ENCODE peak calls at places on chromosome 22, in eight cellular contexts. O, R, X, T, F, V, M and S are unnamed samples.

GRCh38 chr22:34645375-34645774 is 420.6 kb upstream of the ISX start:
- DNase-seq in O (no peak), R (no peak), X (no peak), T (no peak), F (no peak), V (no peak), M (no peak), S (no peak)

GRCh38 chr22:46287873-46288751 is 8.6 kb upstream of the GTSE1 start:
- DNase-seq in O (no peak), R (no peak), X (peak; percentile 75), T (no peak), F (no peak), V (no peak), M (peak; percentile 55), S (no peak)

GRCh38 chr22:29503811-29504372 is 23.9 kb downstream of the NEFH start:
- DNase-seq in O (no peak), R (peak; percentile 60), X (no peak), T (no peak), F (peak; percentile 81), V (no peak), M (peak; percentile 5), S (peak; percentile 19)

GRCh38 chr22:23446796-23447350 is 133.2 kb downstream of the IGLL1 start:
- DNase-seq in O (no peak), R (no peak), X (no peak), T (no peak), F (no peak), V (no peak), M (no peak), S (no peak)

GRCh38 chr22:30317778-30318177 is 9.0 kb downstream of the TBC1D10A start:
- DNase-seq in O (no peak), R (no peak), X (no peak), T (no peak), F (no peak), V (no peak), M (no peak), S (no peak)

GRCh38 chr22:37312549-37313183 is 30.4 kb downstream of the CYTH4 start:
- DNase-seq in O (no peak), R (no peak), X (no peak), T (no peak), F (no peak), V (no peak), M (no peak), S (no peak)

GRCh38 chr22:19351604-19352003 is 60.1 kb upstream of the CLTCL1 start:
- DNase-seq in O (no peak), R (no peak), X (no peak), T (no peak), F (no peak), V (no peak), M (no peak), S (no peak)

GRCh38 chr22:17403906-17404305 is 34.6 kb downstream of the CECR2 start:
- DNase-seq in O (no peak), R (no peak), X (no peak), T (no peak), F (no peak), V (no peak), M (no peak), S (no peak)

GRCh38 chr22:32591620-32592019 is 117.0 kb downstream of the FBXO7 start:
- DNase-seq in O (no peak), R (no peak), X (no peak), T (no peak), F (peak; percentile 28), V (no peak), M (no peak), S (no peak)

GRCh38 chr22:28772633-28773460 is at the start of gene CCDC117:
- DNase-seq in O (peak; percentile 74), R (peak; percentile 96), X (peak; percentile 97), T (peak; percentile 82), F (peak; percentile 94), V (peak; percentile 47), M (peak; percentile 98), S (peak; percentile 92)

GRCh38 chr22:27518583-27519437 is 282.7 kb downstream of the MN1 start:
- DNase-seq in O (no peak), R (no peak), X (no peak), T (no peak), F (no peak), V (no peak), M (no peak), S (no peak)

GRCh38 chr22:41405588-41405987 is 23.8 kb downstream of the TEF start:
- DNase-seq in O (no peak), R (no peak), X (no peak), T (no peak), F (no peak), V (no peak), M (no peak), S (no peak)

GRCh38 chr22:41910599-41911291 is 4.1 kb downstream of the SHISA8 start:
- DNase-seq in O (no peak), R (peak; percentile 14), X (no peak), T (no peak), F (peak; percentile 15), V (no peak), M (peak; percentile 13), S (no peak)

GRCh38 chr22:29306830-29307657 is 594 bp downstream of the GAS2L1 start:
- DNase-seq in O (no peak), R (peak; percentile 79), X (peak; percentile 88), T (peak; percentile 67), F (peak; percentile 56), V (peak; percentile 14), M (peak; percentile 77), S (no peak)

GRCh38 chr22:49632199-49633009 is 195.3 kb downstream of the BRD1 start:
- DNase-seq in O (no peak), R (peak; percentile 68), X (no peak), T (peak; percentile 73), F (peak; percentile 28), V (peak; percentile 40), M (peak; percentile 57), S (no peak)

GRCh38 chr22:39514373-39514973 is 5.9 kb upstream of the ATF4 start:
- DNase-seq in O (no peak), R (peak; percentile 48), X (no peak), T (no peak), F (peak; percentile 44), V (no peak), M (peak; percentile 51), S (no peak)

GRCh38 chr22:24553597-24554315 is 1.2 kb downstream of the GUCD1 start:
- DNase-seq in O (no peak), R (peak; percentile 28), X (no peak), T (no peak), F (no peak), V (no peak), M (peak; percentile 7), S (no peak)

GRCh38 chr22:35517207-35517606 is 23.4 kb upstream of the RASD2 start:
- DNase-seq in O (no peak), R (no peak), X (no peak), T (no peak), F (no peak), V (no peak), M (no peak), S (no peak)

GRCh38 chr22:42613869-42614268 is 814 bp downstream of the POLDIP3 start:
- DNase-seq in O (no peak), R (peak; percentile 42), X (no peak), T (no peak), F (peak; percentile 41), V (no peak), M (peak; percentile 32), S (no peak)

GRCh38 chr22:47600791-47601400 is 838.4 kb downstream of the TBC1D22A start:
- DNase-seq in O (no peak), R (no peak), X (no peak), T (no peak), F (no peak), V (no peak), M (no peak), S (no peak)

GRCh38 chr22:50257451-50258360 is 3.8 kb downstream of the MAPK12 start:
- DNase-seq in O (no peak), R (no peak), X (no peak), T (no peak), F (no peak), V (no peak), M (no peak), S (no peak)

GRCh38 chr22:25027959-25028840 is 75.7 kb downstream of the KIAA1671 start:
- DNase-seq in O (no peak), R (no peak), X (no peak), T (no peak), F (no peak), V (no peak), M (peak; percentile 62), S (no peak)

GRCh38 chr22:48444320-48445112 is 1383.2 kb downstream of the BRD1 start:
- DNase-seq in O (no peak), R (peak; percentile 15), X (no peak), T (no peak), F (no peak), V (no peak), M (no peak), S (no peak)

GRCh38 chr22:33354928-33355327 is 296.7 kb upstream of the SYN3 start:
- DNase-seq in O (no peak), R (no peak), X (no peak), T (no peak), F (no peak), V (no peak), M (no peak), S (no peak)

GRCh38 chr22:31173386-31174145 is 13.6 kb downstream of the RNF185 start:
- DNase-seq in O (peak; percentile 89), R (peak; percentile 89), X (peak; percentile 71), T (no peak), F (peak; percentile 86), V (no peak), M (peak; percentile 66), S (peak; percentile 73)

GRCh38 chr22:23178512-23179254 is 1.6 kb upstream of the BCR start:
- DNase-seq in O (peak; percentile 18), R (peak; percentile 60), X (peak; percentile 84), T (peak; percentile 64), F (peak; percentile 53), V (no peak), M (peak; percentile 71), S (no peak)

GRCh38 chr22:29212738-29213137 is 7.0 kb downstream of the EMID1 start:
- DNase-seq in O (no peak), R (no peak), X (no peak), T (no peak), F (no peak), V (no peak), M (no peak), S (no peak)

GRCh38 chr22:41899110-41899509 is 15.8 kb downstream of the SHISA8 start:
- DNase-seq in O (no peak), R (no peak), X (no peak), T (no peak), F (no peak), V (no peak), M (no peak), S (no peak)

GRCh38 chr22:47205081-47205491 is 442.6 kb downstream of the TBC1D22A start:
- DNase-seq in O (no peak), R (no peak), X (peak; percentile 40), T (no peak), F (no peak), V (no peak), M (no peak), S (no peak)

GRCh38 chr22:37996079-37996478 is 11.7 kb upstream of the SOX10 start:
- DNase-seq in O (no peak), R (no peak), X (no peak), T (no peak), F (no peak), V (no peak), M (no peak), S (no peak)

GRCh38 chr22:42437488-42438292 is 5.5 kb upstream of the NFAM1 start:
- DNase-seq in O (no peak), R (peak; percentile 72), X (peak; percentile 86), T (peak; percentile 88), F (peak; percentile 39), V (no peak), M (peak; percentile 50), S (no peak)

GRCh38 chr22:32648486-32648885 is 153.0 kb upstream of the TIMP3 start:
- DNase-seq in O (no peak), R (no peak), X (no peak), T (no peak), F (no peak), V (no peak), M (no peak), S (no peak)

GRCh38 chr22:30314918-30315317 is 11.8 kb downstream of the TBC1D10A start:
- DNase-seq in O (no peak), R (peak; percentile 87), X (no peak), T (no peak), F (no peak), V (no peak), M (peak; percentile 65), S (no peak)